ENCODE peak calls at places on chromosomes 2 and 18, in nine cellular contexts. D, T, X, Y, H, N, Q, B and A are unnamed samples.

GRCh38 chr2:220506466-220506865 is 879.0 kb downstream of the SLC4A3 start:
- DNase-seq in D (no peak), T (no peak), X (no peak), Y (no peak), H (no peak), N (no peak), Q (no peak), B (no peak), A (no peak)

GRCh38 chr2:120820885-120821279 is 85.2 kb downstream of the GLI2 start:
- DNase-seq in D (no peak), T (no peak), X (peak; percentile 46), Y (peak; percentile 24), H (peak; percentile 75), N (peak; percentile 10), Q (no peak), B (no peak), A (peak; percentile 92)

GRCh38 chr18:51059969-51060368 is 30.0 kb downstream of the SMAD4 start:
- DNase-seq in D (no peak), T (no peak), X (no peak), Y (no peak), H (no peak), N (no peak), Q (no peak), B (no peak), A (no peak)

GRCh38 chr2:232465061-232465460 is 9.1 kb downstream of the ALPI start:
- DNase-seq in D (peak; percentile 20), T (no peak), X (no peak), Y (no peak), H (no peak), N (no peak), Q (no peak), B (no peak), A (no peak)

GRCh38 chr2:224436634-224437033 is 34.7 kb upstream of the FAM124B start:
- DNase-seq in D (no peak), T (no peak), X (no peak), Y (no peak), H (no peak), N (no peak), Q (no peak), B (no peak), A (no peak)

GRCh38 chr18:44341759-44342158 is 338.9 kb upstream of the SETBP1 start:
- DNase-seq in D (no peak), T (no peak), X (no peak), Y (no peak), H (no peak), N (no peak), Q (no peak), B (no peak), A (no peak)

GRCh38 chr2:26455037-26455800 is 22.7 kb downstream of the OTOF start:
- DNase-seq in D (no peak), T (no peak), X (no peak), Y (no peak), H (no peak), N (no peak), Q (no peak), B (no peak), A (no peak)

GRCh38 chr2:74244286-74244685 is 45.9 kb downstream of the MTHFD2 start:
- DNase-seq in D (no peak), T (no peak), X (no peak), Y (no peak), H (no peak), N (no peak), Q (no peak), B (no peak), A (no peak)

GRCh38 chr2:15653806-15654726 is 62.4 kb downstream of the DDX1 start:
- DNase-seq in D (no peak), T (no peak), X (no peak), Y (no peak), H (no peak), N (no peak), Q (no peak), B (no peak), A (no peak)

GRCh38 chr2:24214880-24215279 is 40.0 kb downstream of the FAM228A start:
- DNase-seq in D (no peak), T (no peak), X (no peak), Y (no peak), H (no peak), N (no peak), Q (no peak), B (no peak), A (no peak)

GRCh38 chr18:21074336-21075323 is 37.0 kb downstream of the ROCK1 start:
- DNase-seq in D (no peak), T (no peak), X (no peak), Y (no peak), H (no peak), N (no peak), Q (peak; percentile 17), B (no peak), A (no peak)

GRCh38 chr18:37660658-37661057 is 95.1 kb upstream of the CELF4 start:
- DNase-seq in D (no peak), T (no peak), X (no peak), Y (no peak), H (no peak), N (no peak), Q (peak; percentile 1), B (no peak), A (no peak)

GRCh38 chr2:29749843-29750242 is 171.5 kb downstream of the ALK start:
- DNase-seq in D (no peak), T (no peak), X (no peak), Y (no peak), H (no peak), N (no peak), Q (no peak), B (no peak), A (no peak)

GRCh38 chr18:61637319-61637718 is 255.5 kb downstream of the RNF152 start:
- DNase-seq in D (peak; percentile 81), T (no peak), X (no peak), Y (no peak), H (no peak), N (no peak), Q (no peak), B (no peak), A (no peak)

GRCh38 chr2:46471-47345 is at the start of gene FAM110C:
- DNase-seq in D (peak; percentile 78), T (peak; percentile 41), X (peak; percentile 79), Y (peak; percentile 26), H (peak; percentile 22), N (peak; percentile 92), Q (peak; percentile 78), B (no peak), A (peak; percentile 26)

GRCh38 chr2:55090702-55091101 is 40.5 kb upstream of the RTN4 start:
- DNase-seq in D (no peak), T (no peak), X (no peak), Y (no peak), H (no peak), N (no peak), Q (no peak), B (no peak), A (peak; percentile 21)

GRCh38 chr2:203534486-203535077 is 519 bp downstream of the RAPH1 start:
- DNase-seq in D (no peak), T (peak; percentile 33), X (no peak), Y (peak; percentile 39), H (peak; percentile 17), N (peak; percentile 12), Q (peak; percentile 19), B (peak; percentile 20), A (no peak)

GRCh38 chr2:27956895-27957294 is 66.4 kb downstream of the BABAM2 start:
- DNase-seq in D (no peak), T (no peak), X (no peak), Y (no peak), H (peak; percentile 78), N (no peak), Q (no peak), B (no peak), A (no peak)

GRCh38 chr2:106004854-106005253 is 189.2 kb downstream of the UXS1 start:
- DNase-seq in D (no peak), T (no peak), X (no peak), Y (no peak), H (no peak), N (no peak), Q (no peak), B (no peak), A (no peak)

GRCh38 chr2:105999590-105999989 is 194.5 kb downstream of the UXS1 start:
- DNase-seq in D (no peak), T (no peak), X (no peak), Y (no peak), H (no peak), N (no peak), Q (no peak), B (no peak), A (no peak)
- H3K9me3 ChIP-seq in D (peaks cover 13% of the 10 kb centered on the region), T (peaks cover 5% of the 10 kb centered on the region), X (no peaks in the 10 kb centered on the region), Y (peaks cover 49% of the 10 kb centered on the region), H (no peaks in the 10 kb centered on the region), N (peaks cover 3% of the 10 kb centered on the region), Q (no peaks in the 10 kb centered on the region), B (peaks cover 6% of the 10 kb centered on the region), A (no peaks in the 10 kb centered on the region)

DNA sequence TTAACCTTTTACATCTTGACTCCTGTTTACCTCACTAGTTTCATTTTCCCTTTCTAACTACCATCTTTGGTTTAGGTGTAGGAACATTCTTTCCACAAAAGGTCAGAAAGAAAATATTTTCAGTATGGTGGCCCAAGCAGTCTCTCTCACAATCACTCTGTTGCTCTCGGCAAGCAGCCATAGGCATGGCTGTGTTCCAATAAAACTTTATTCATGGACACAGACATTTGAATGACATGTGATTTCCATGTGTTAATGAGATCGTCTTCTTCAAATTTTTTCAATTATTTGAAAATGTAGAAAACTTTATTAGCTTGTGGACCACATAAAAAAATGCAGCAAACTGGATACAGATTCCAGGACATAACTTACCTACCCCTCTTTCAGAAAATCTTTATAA is 109.7 kb upstream of the CNTNAP5 start:
- DNase-seq in D (no peak), T (no peak), X (no peak), Y (no peak), H (no peak), N (no peak), Q (no peak), B (no peak), A (peak; percentile 10)
- H3K9me3 ChIP-seq in D (no peaks in the 10 kb centered on the region), T (no peaks in the 10 kb centered on the region), X (no peaks in the 10 kb centered on the region), Y (no peaks in the 10 kb centered on the region), H (no peaks in the 10 kb centered on the region), N (no peaks in the 10 kb centered on the region), Q (no peaks in the 10 kb centered on the region), B (peaks cover 2% of the 10 kb centered on the region), A (no peaks in the 10 kb centered on the region)

DNA sequence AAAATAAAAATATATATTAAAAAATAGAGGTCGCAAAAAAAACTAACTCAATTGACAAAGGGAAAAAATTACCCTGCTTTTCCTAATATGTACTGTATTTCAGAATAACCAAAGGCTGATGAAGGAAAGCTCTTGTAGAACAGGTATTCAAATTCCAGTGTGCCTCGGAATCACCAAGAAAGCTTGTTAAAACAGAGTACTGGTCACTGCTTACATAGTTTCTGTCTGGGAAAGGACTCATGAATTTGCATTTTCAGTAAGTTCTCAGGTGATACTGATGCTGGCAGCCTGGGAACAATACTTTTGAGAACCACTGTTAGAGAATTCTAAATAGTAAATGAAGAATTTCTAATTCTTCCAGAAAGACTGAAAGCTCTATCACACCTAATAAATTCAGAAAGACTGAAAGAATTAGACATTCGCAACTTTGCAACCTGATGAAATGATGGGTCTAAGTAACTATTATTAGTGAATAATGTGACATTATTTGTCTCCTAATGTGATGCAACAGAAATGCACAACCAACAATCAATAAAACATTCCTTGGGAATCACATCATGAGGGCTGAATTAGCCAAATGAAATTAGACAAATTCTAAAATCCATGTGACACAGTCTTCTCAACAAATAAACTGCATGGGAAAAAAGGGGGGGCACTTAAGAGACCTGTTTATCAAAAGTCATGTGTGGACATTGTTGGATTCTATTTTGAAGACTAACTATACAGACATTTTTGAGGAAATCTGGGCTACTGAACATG is 21.9 kb downstream of the RPRD1A start:
- DNase-seq in D (no peak), T (no peak), X (no peak), Y (no peak), H (no peak), N (no peak), Q (no peak), B (no peak), A (no peak)
- H3K9me3 ChIP-seq in D (no peaks in the 10 kb centered on the region), T (no peaks in the 10 kb centered on the region), X (no peaks in the 10 kb centered on the region), Y (peaks cover 25% of the 10 kb centered on the region), H (no peaks in the 10 kb centered on the region), N (peaks cover 6% of the 10 kb centered on the region), Q (no peaks in the 10 kb centered on the region), B (no peaks in the 10 kb centered on the region), A (peaks cover 8% of the 10 kb centered on the region)

GRCh38 chr2:49131801-49132200 is 22.5 kb downstream of the FSHR start:
- DNase-seq in D (no peak), T (no peak), X (no peak), Y (no peak), H (no peak), N (no peak), Q (no peak), B (no peak), A (no peak)
- H3K9me3 ChIP-seq in D (no peaks in the 10 kb centered on the region), T (no peaks in the 10 kb centered on the region), X (no peaks in the 10 kb centered on the region), Y (peaks cover 36% of the 10 kb centered on the region), H (no peaks in the 10 kb centered on the region), N (no peaks in the 10 kb centered on the region), Q (no peaks in the 10 kb centered on the region), B (no peaks in the 10 kb centered on the region), A (no peaks in the 10 kb centered on the region)